ENCODE peak calls at places on chromosomes 3 and 15, in ten cellular contexts. G, T, B, W, I, L, N, O, H and R are unnamed samples.

GRCh38 chr3:111392911-111393351 is 149.1 kb upstream of the CD96 start:
- DNase-seq in O (no peak), I (no peak), T (no peak), N (no peak), G (no peak), B (no peak), H (no peak), W (no peak), L (no peak), R (no peak)

GRCh38 chr3:161263057-161263456 is 41.9 kb downstream of the NMD3 start:
- DNase-seq in N (no peak), O (no peak), I (no peak), B (no peak), W (no peak), L (no peak), G (no peak), H (no peak), T (no peak), R (no peak)

GRCh38 chr15:57235865-57236264 is 140.4 kb upstream of the CGNL1 start:
- DNase-seq in B (no peak), T (no peak), W (no peak), I (no peak), G (no peak), H (no peak), L (no peak), N (no peak), O (no peak), R (no peak)

GRCh38 chr15:41988896-41989572 is 16.7 kb upstream of the EHD4 start:
- DNase-seq in I (no peak), T (no peak), B (no peak), N (no peak), H (no peak), G (no peak), L (no peak), O (no peak), W (no peak), R (no peak)

GRCh38 chr3:179961081-179962078 is 75.4 kb downstream of the PEX5L start:
- DNase-seq in O (no peak), W (no peak), B (no peak), H (no peak), T (no peak), G (no peak), N (no peak), I (no peak), L (no peak), R (no peak)

GRCh38 chr3:130925628-130926027 is 31.7 kb downstream of the ATP2C1 start:
- DNase-seq in B (no peak), O (no peak), H (no peak), I (no peak), L (no peak), T (no peak), G (no peak), W (no peak), N (no peak), R (no peak)

GRCh38 chr3:40299721-40300335 is 9.7 kb upstream of the EIF1B start:
- DNase-seq in T (no peak), H (no peak), W (no peak), I (no peak), G (no peak), O (no peak), B (no peak), L (no peak), N (no peak), R (no peak)

GRCh38 chr15:81338422-81339007 is 14.6 kb upstream of the STARD5 start:
- DNase-seq in H (peak), L (no peak), O (peak), W (no peak), I (peak), N (no peak), T (no peak), G (no peak), B (no peak), R (no peak)

GRCh38 chr3:118168175-118168574 is 866.5 kb downstream of the IGSF11 start:
- DNase-seq in B (no peak), T (no peak), O (no peak), H (no peak), L (no peak), G (no peak), N (no peak), W (no peak), I (no peak), R (no peak)

GRCh38 chr3:45665101-45665572 is 24.1 kb upstream of the SACM1L start:
- DNase-seq in O (no peak), H (peak), G (peak), N (no peak), T (no peak), L (no peak), I (peak), B (no peak), W (no peak), R (peak)

GRCh38 chr15:75727851-75728715 is 15.4 kb upstream of the CSPG4 start:
- DNase-seq in H (peak), W (peak), B (peak), I (peak), T (no peak), N (no peak), O (no peak), L (peak), G (peak), R (peak)

GRCh38 chr3:71142440-71143161 is 440.9 kb downstream of the FOXP1 start:
- DNase-seq in N (no peak), B (no peak), H (no peak), O (no peak), I (no peak), T (no peak), L (no peak), W (no peak), G (no peak), R (no peak)

GRCh38 chr3:195584543-195584870 is 767 bp upstream of the APOD start:
- DNase-seq in W (no peak), N (no peak), I (no peak), H (no peak), B (no peak), T (no peak), O (no peak), G (no peak), L (no peak), R (no peak)

GRCh38 chr3:195580733-195581443 is 2.9 kb downstream of the APOD start:
- DNase-seq in N (no peak), W (no peak), I (no peak), L (no peak), T (peak), G (no peak), O (no peak), H (no peak), B (no peak), R (no peak)

GRCh38 chr3:195583831-195584542 is at the start of gene APOD:
- DNase-seq in I (peak), B (no peak), N (peak), W (no peak), O (no peak), H (peak), T (peak), G (no peak), L (peak), R (peak)

GRCh38 chr3:195579281-195579680 is 4.5 kb downstream of the APOD start:
- DNase-seq in H (no peak), L (no peak), T (no peak), B (no peak), I (no peak), G (no peak), O (no peak), W (no peak), N (no peak), R (no peak)

GRCh38 chr3:195582947-195583346 is 793 bp downstream of the APOD start:
- DNase-seq in G (no peak), T (no peak), I (no peak), W (no peak), L (no peak), B (no peak), H (no peak), O (no peak), N (no peak), R (no peak)
- H3K4me3 ChIP-seq in G (no peak), T (peak), I (peak), W (no peak), L (no peak), B (no peak), H (no peak), O (peak), N (no peak), R (no peak)

GRCh38 chr3:17160597-17160996 is 275.8 kb downstream of the PLCL2 start:
- DNase-seq in N (no peak), W (no peak), I (no peak), B (no peak), G (no peak), L (no peak), O (no peak), H (no peak), T (no peak), R (no peak)

GRCh38 chr3:17156864-17157263 is 272.1 kb downstream of the PLCL2 start:
- DNase-seq in O (no peak), H (no peak), T (no peak), G (no peak), B (no peak), L (no peak), W (no peak), I (no peak), N (no peak), R (no peak)

GRCh38 chr3:17157713-17158112 is 273.0 kb downstream of the PLCL2 start:
- DNase-seq in I (peak), W (no peak), N (no peak), O (no peak), H (no peak), T (no peak), G (no peak), L (no peak), B (no peak), R (no peak)

GRCh38 chr3:17162116-17162515 is 277.4 kb downstream of the PLCL2 start:
- DNase-seq in I (no peak), L (no peak), T (no peak), B (no peak), G (no peak), O (no peak), W (no peak), H (no peak), N (no peak), R (no peak)

DNA sequence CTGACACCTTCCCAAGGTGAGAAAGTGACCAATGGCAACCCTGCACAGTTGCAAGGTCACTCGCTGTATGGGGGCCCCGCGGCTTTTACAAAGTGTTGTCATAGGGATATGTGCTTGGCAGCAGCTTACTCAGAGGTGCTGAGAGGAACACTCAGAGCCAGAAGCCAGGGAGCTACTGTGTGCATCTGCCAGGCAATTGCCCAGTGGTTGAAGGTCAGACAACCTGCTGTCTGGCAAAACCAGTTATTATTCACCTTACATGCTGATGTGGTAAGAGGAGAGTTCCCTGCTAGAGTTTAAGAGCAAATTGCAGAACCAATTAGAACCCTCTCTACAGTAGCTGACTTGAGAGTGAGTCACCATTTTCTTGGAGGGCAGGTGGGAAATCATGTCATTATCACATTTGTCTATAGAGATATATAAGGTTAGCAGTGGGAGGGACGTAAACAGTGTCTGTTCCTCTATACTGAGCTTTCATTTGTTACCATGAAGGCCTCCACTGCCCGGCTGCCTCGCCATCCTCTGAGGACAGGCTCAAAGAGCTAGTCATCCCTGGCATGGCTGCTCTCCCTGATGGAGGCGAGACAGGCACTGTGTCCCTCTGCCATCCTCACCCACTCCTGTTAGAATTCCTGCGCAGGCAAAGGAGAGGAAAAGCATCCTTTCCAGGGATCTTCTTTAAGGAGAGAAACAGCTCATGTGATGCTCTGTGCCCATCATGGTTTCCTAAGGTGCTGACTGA is 274.4 kb downstream of the PLCL2 start:
- DNase-seq in T (no peak), H (peak), O (no peak), L (no peak), N (no peak), I (peak), G (no peak), W (no peak), B (no peak), R (no peak)
- H3K27ac ChIP-seq in T (no peak), H (peak), O (no peak), L (no peak), N (no peak), I (peak), G (no peak), W (no peak), B (no peak), R (no peak)

GRCh38 chr3:126912027-126912422 is 70.9 kb upstream of the PLXNA1 start:
- DNase-seq in G (no peak), W (no peak), L (no peak), B (no peak), H (peak), N (no peak), I (no peak), T (no peak), O (no peak), R (no peak)

GRCh38 chr3:126912491-126913195 is 70.3 kb upstream of the PLXNA1 start:
- DNase-seq in N (no peak), H (no peak), I (no peak), B (no peak), L (no peak), T (no peak), W (peak), O (no peak), G (no peak), R (no peak)

GRCh38 chr3:126913524-126913923 is 69.4 kb upstream of the PLXNA1 start:
- DNase-seq in W (no peak), B (no peak), N (no peak), G (no peak), L (no peak), O (no peak), I (no peak), H (no peak), T (no peak), R (peak)

GRCh38 chr3:126915015-126915414 is 67.9 kb upstream of the PLXNA1 start:
- DNase-seq in H (no peak), G (no peak), B (no peak), I (no peak), L (no peak), N (no peak), O (no peak), T (no peak), W (no peak), R (no peak)

GRCh38 chr3:126914226-126914625 is 68.7 kb upstream of the PLXNA1 start:
- DNase-seq in W (no peak), I (no peak), B (no peak), G (no peak), O (no peak), T (no peak), H (no peak), N (no peak), L (no peak), R (no peak)
- H3K4me3 ChIP-seq in W (no peak), I (no peak), B (no peak), G (no peak), O (no peak), T (no peak), H (no peak), N (no peak), L (no peak), R (no peak)

GRCh38 chr3:46895204-46895660 is 17.7 kb downstream of the PTH1R start:
- DNase-seq in O (no peak), B (peak), W (peak), I (peak), T (peak), G (peak), L (peak), H (peak), N (no peak), R (peak)

GRCh38 chr3:46897031-46897430 is 19.5 kb downstream of the PTH1R start:
- DNase-seq in H (no peak), O (no peak), W (peak), N (no peak), B (peak), L (no peak), G (no peak), I (no peak), T (no peak), R (no peak)

GRCh38 chr3:46894256-46894655 is 16.7 kb downstream of the PTH1R start:
- DNase-seq in N (no peak), H (no peak), L (no peak), T (no peak), G (no peak), O (no peak), B (peak), I (no peak), W (no peak), R (no peak)

GRCh38 chr3:46896386-46896785 is 18.9 kb downstream of the PTH1R start:
- DNase-seq in T (no peak), O (no peak), L (no peak), I (no peak), H (no peak), B (peak), G (no peak), N (no peak), W (peak), R (no peak)

DNA sequence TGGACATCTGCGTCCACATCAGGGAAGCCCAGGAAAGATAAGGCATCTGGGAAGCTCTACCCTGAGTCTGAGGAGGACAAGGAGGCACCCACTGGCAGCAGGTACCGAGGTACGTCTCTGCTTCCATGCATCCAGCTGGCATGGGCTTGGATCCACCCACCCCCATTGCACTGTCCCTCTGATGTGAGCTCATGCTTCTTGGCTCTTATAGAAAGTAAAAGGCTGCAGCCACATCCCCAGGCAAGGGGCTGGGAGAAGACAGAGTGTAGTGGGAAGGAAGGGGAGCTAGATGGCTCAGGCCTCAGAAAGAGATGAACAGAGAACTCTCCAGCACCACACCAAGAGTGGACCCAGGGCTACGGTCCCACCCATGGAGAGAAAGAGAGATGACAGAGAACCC is 18.2 kb downstream of the PTH1R start:
- DNase-seq in N (no peak), T (no peak), G (no peak), H (no peak), W (peak), O (no peak), L (no peak), B (peak), I (no peak), R (no peak)
- H3K27ac ChIP-seq in N (no peak), T (no peak), G (no peak), H (no peak), W (no peak), O (no peak), L (no peak), B (no peak), I (no peak), R (no peak)

GRCh38 chr3:122004123-122004522 is 17.9 kb downstream of the ILDR1 start:
- DNase-seq in B (no peak), T (no peak), G (no peak), N (no peak), O (no peak), I (no peak), L (no peak), W (no peak), H (no peak), R (no peak)
- H3K4me3 ChIP-seq in B (no peak), T (no peak), G (no peak), N (no peak), O (no peak), I (no peak), L (no peak), W (no peak), H (no peak), R (no peak)

GRCh38 chr15:64596701-64597468 is 136.5 kb downstream of the ZNF609 start:
- DNase-seq in B (no peak), I (peak), T (no peak), O (no peak), G (no peak), N (peak), L (peak), W (no peak), H (no peak), R (no peak)

GRCh38 chr15:64599716-64600115 is 139.3 kb downstream of the ZNF609 start:
- DNase-seq in O (no peak), H (no peak), B (no peak), G (no peak), I (no peak), L (no peak), W (no peak), T (no peak), N (no peak), R (no peak)

GRCh38 chr15:64597469-64597806 is 137.1 kb downstream of the ZNF609 start:
- DNase-seq in B (no peak), W (no peak), T (no peak), H (no peak), N (no peak), I (no peak), O (no peak), L (no peak), G (no peak), R (no peak)

GRCh38 chr15:64600794-64601193 is 140.4 kb downstream of the ZNF609 start:
- DNase-seq in T (no peak), N (no peak), W (no peak), H (no peak), I (no peak), L (no peak), G (no peak), O (no peak), B (no peak), R (no peak)

DNA sequence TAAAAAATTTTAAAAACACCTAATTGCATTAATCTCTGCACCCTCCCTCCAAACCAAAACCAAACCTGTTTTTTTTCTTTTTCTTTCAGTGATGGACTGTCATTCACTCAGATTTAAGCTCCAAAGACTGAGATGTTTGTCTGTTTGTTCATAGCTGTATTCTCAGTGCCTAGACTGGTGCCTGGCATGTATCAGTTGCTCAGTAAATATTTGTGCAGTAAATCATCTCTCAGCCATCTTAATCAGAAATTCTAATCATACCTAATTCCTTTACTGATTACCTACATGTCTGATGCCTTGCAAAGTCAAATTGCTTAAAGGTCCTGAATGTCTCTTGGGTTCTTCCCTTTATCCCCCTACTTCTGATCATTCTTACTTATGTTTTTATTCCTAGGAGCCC is 138.8 kb downstream of the ZNF609 start:
- DNase-seq in G (no peak), I (no peak), O (no peak), T (no peak), L (no peak), N (no peak), B (no peak), W (no peak), H (no peak), R (no peak)
- H3K27ac ChIP-seq in G (peak), I (no peak), O (no peak), T (no peak), L (no peak), N (no peak), B (no peak), W (no peak), H (no peak), R (no peak)

DNA sequence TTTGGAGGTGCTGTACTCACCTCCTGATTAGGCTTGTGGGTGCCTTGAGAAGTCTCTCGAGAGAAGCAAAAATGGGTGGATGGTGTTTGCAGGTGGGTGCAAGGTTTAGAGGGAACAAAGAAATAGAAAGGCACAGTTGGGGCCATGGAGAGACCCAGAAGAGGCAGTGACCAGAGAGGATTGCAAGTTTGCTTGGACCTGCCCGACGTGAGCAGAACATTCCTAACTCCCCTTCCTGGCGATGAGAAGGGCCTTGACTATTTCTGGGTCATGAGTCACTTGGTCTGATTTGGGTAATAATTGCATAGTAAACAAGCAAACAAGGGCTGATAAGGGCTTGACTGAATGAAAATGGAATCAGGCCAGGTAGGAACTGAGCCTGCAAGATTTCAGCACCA is 7.0 kb upstream of the CTSH start:
- DNase-seq in T (no peak), O (no peak), W (no peak), G (peak), L (peak), B (no peak), I (no peak), N (peak), H (no peak), R (no peak)
- H3K4me3 ChIP-seq in T (no peak), O (no peak), W (no peak), G (no peak), L (no peak), B (peak), I (no peak), N (no peak), H (no peak), R (no peak)